ENCODE peak calls at places on chromosome X, in nine cellular contexts. R, J, G, Y, O, B, W, M and Q are unnamed samples.

GRCh38 chrX:85052636-85053343 is 49.1 kb downstream of the APOOL start:
- DNase-seq in R (no peak), J (no peak), G (no peak), Y (peak; percentile 21), O (no peak), B (peak; percentile 90), W (peak; percentile 81), M (peak; percentile 90), Q (no peak)

GRCh38 chrX:133307637-133308485 is 89.7 kb upstream of the TFDP3 start:
- DNase-seq in R (no peak), J (no peak), G (peak; percentile 67), Y (no peak), O (peak; percentile 8), B (no peak), W (no peak), M (no peak), Q (peak; percentile 62)

GRCh38 chrX:54540289-54540688 is 10.3 kb downstream of the GNL3L start:
- DNase-seq in R (no peak), J (no peak), G (no peak), Y (no peak), O (peak; percentile 38), B (peak; percentile 65), W (peak; percentile 80), M (peak; percentile 33), Q (no peak)

GRCh38 chrX:116694046-116694445 is 231.3 kb upstream of the CT83 start:
- DNase-seq in R (no peak), J (no peak), G (no peak), Y (no peak), O (no peak), B (no peak), W (no peak), M (no peak), Q (no peak)

GRCh38 chrX:22999696-23000223 is at the start of gene DDX53:
- DNase-seq in R (no peak), J (no peak), G (no peak), Y (no peak), O (no peak), B (no peak), W (no peak), M (no peak), Q (peak; percentile 28)

GRCh38 chrX:45449982-45450381 is 249.3 kb upstream of the DIPK2B start:
- DNase-seq in R (no peak), J (no peak), G (no peak), Y (peak; percentile 76), O (no peak), B (peak; percentile 8), W (peak; percentile 34), M (no peak), Q (no peak)

GRCh38 chrX:102959471-102959870 is 22.4 kb downstream of the RAB40AL start:
- DNase-seq in R (no peak), J (no peak), G (no peak), Y (no peak), O (no peak), B (peak; percentile 81), W (peak; percentile 14), M (peak; percentile 47), Q (no peak)

GRCh38 chrX:30308263-30309138 is 689 bp downstream of the NR0B1 start:
- DNase-seq in R (peak; percentile 90), J (no peak), G (peak; percentile 82), Y (peak; percentile 80), O (peak; percentile 37), B (no peak), W (peak; percentile 18), M (peak; percentile 15), Q (peak; percentile 60)

GRCh38 chrX:858542-859078 is 228.0 kb downstream of the SHOX start:
- DNase-seq in R (no peak), J (no peak), G (no peak), Y (no peak), O (no peak), B (no peak), W (no peak), M (no peak), Q (no peak)

GRCh38 chrX:50456712-50457484 is 13.7 kb downstream of the DGKK start:
- DNase-seq in R (no peak), J (no peak), G (no peak), Y (no peak), O (no peak), B (no peak), W (no peak), M (no peak), Q (no peak)

GRCh38 chrX:16386126-16386525 is 218.8 kb downstream of the MAGEB17 start:
- DNase-seq in R (no peak), J (no peak), G (no peak), Y (no peak), O (no peak), B (no peak), W (no peak), M (no peak), Q (no peak)

GRCh38 chrX:135596495-135596894 is 76.0 kb downstream of the INTS6L start:
- DNase-seq in R (peak; percentile 7), J (peak; percentile 2), G (peak; percentile 83), Y (peak; percentile 83), O (peak; percentile 56), B (peak; percentile 26), W (peak; percentile 39), M (peak; percentile 26), Q (peak; percentile 66)